ENCODE peak calls at places on chromosomes 1 and 21, in ten cellular contexts. One of them, this sample, is unnamed.
A peak's percentile ranks its signal among the peaks of the same experiment; 100 is the strongest.

GRCh38 chr1:207993477-207994445 is 82.8 kb upstream of the CD34 start:
- DNase-seq in PC-3: peak; percentile 37
- DNase-seq in H9: peak; percentile 64
- DNase-seq in GM23248: peak; percentile 40
- DNase-seq in MM.1S: peak; percentile 32
- DNase-seq in mesenchymal stem cell: peak; percentile 5
- DNase-seq in K562: peak; percentile 59
- DNase-seq in astrocyte: no peak
- DNase-seq in fibroblast of lung: no peak
- DNase-seq in H1: peak; percentile 70
- DNase-seq in this sample: peak; percentile 72

GRCh38 chr1:159983681-159984080 is 29.6 kb upstream of the SLAMF9 start:
- DNase-seq in PC-3: no peak
- DNase-seq in H9: no peak
- DNase-seq in GM23248: no peak
- DNase-seq in MM.1S: no peak
- DNase-seq in mesenchymal stem cell: no peak
- DNase-seq in K562: no peak
- DNase-seq in astrocyte: no peak
- DNase-seq in fibroblast of lung: no peak
- DNase-seq in H1: peak; percentile 35
- DNase-seq in this sample: no peak

GRCh38 chr1:201006450-201006849 is 17.1 kb downstream of the KIF21B start:
- DNase-seq in PC-3: no peak
- DNase-seq in H9: no peak
- DNase-seq in GM23248: no peak
- DNase-seq in MM.1S: no peak
- DNase-seq in mesenchymal stem cell: peak; percentile 45
- DNase-seq in K562: peak; percentile 57
- DNase-seq in astrocyte: no peak
- DNase-seq in fibroblast of lung: no peak
- DNase-seq in H1: no peak
- DNase-seq in this sample: no peak

GRCh38 chr1:155182052-155182550 is 8.5 kb downstream of the TRIM46 start:
- DNase-seq in PC-3: no peak
- DNase-seq in H9: no peak
- DNase-seq in GM23248: no peak
- DNase-seq in MM.1S: no peak
- DNase-seq in mesenchymal stem cell: no peak
- DNase-seq in K562: no peak
- DNase-seq in astrocyte: no peak
- DNase-seq in fibroblast of lung: no peak
- DNase-seq in H1: no peak
- DNase-seq in this sample: peak; percentile 86

GRCh38 chr1:67489643-67490042 is 59.4 kb upstream of the SERBP1 start:
- DNase-seq in PC-3: peak; percentile 42
- DNase-seq in H9: no peak
- DNase-seq in GM23248: peak; percentile 7
- DNase-seq in MM.1S: no peak
- DNase-seq in mesenchymal stem cell: no peak
- DNase-seq in K562: no peak
- DNase-seq in astrocyte: peak; percentile 14
- DNase-seq in fibroblast of lung: peak; percentile 36
- DNase-seq in H1: no peak
- DNase-seq in this sample: peak; percentile 60

GRCh38 chr1:150575072-150575489 is 4.3 kb downstream of the MCL1 start:
- DNase-seq in PC-3: no peak
- DNase-seq in H9: no peak
- DNase-seq in GM23248: peak; percentile 29
- DNase-seq in MM.1S: no peak
- DNase-seq in mesenchymal stem cell: peak; percentile 56
- DNase-seq in K562: no peak
- DNase-seq in astrocyte: no peak
- DNase-seq in fibroblast of lung: no peak
- DNase-seq in H1: no peak
- DNase-seq in this sample: no peak

GRCh38 chr1:76073471-76073870 is 1.1 kb upstream of the ST6GALNAC3 start:
- DNase-seq in PC-3: no peak
- DNase-seq in H9: no peak
- DNase-seq in GM23248: peak; percentile 81
- DNase-seq in MM.1S: no peak
- DNase-seq in mesenchymal stem cell: peak; percentile 94
- DNase-seq in K562: no peak
- DNase-seq in astrocyte: peak; percentile 87
- DNase-seq in fibroblast of lung: peak; percentile 90
- DNase-seq in H1: no peak
- DNase-seq in this sample: peak; percentile 67

GRCh38 chr1:219317762-219318353 is 144.2 kb downstream of the LYPLAL1 start:
- DNase-seq in PC-3: peak; percentile 82
- DNase-seq in H9: peak; percentile 60
- DNase-seq in GM23248: no peak
- DNase-seq in MM.1S: no peak
- DNase-seq in mesenchymal stem cell: peak; percentile 42
- DNase-seq in K562: no peak
- DNase-seq in astrocyte: no peak
- DNase-seq in fibroblast of lung: peak; percentile 42
- DNase-seq in H1: no peak
- DNase-seq in this sample: no peak

GRCh38 chr21:24895885-24896734 is 711.2 kb downstream of the MRPL39 start:
- DNase-seq in PC-3: peak; percentile 58
- DNase-seq in H9: no peak
- DNase-seq in GM23248: peak; percentile 5
- DNase-seq in MM.1S: peak; percentile 52
- DNase-seq in mesenchymal stem cell: no peak
- DNase-seq in K562: no peak
- DNase-seq in astrocyte: peak; percentile 37
- DNase-seq in fibroblast of lung: peak; percentile 42
- DNase-seq in H1: peak; percentile 48
- DNase-seq in this sample: no peak
- H2AFZ ChIP-seq in PC-3: no peak overlapping the region
- H2AFZ ChIP-seq in H9: no peak overlapping the region
- H2AFZ ChIP-seq in GM23248: no peak overlapping the region
- H2AFZ ChIP-seq in MM.1S: no peak overlapping the region
- H2AFZ ChIP-seq in mesenchymal stem cell: no peak overlapping the region
- H2AFZ ChIP-seq in K562: no peak overlapping the region
- H2AFZ ChIP-seq in astrocyte: peak overlapping the region; percentile 62
- H2AFZ ChIP-seq in fibroblast of lung: peak overlapping the region; percentile 30
- H2AFZ ChIP-seq in H1: peak overlapping the region; percentile 93
- H2AFZ ChIP-seq in this sample: no peak overlapping the region

DNA sequence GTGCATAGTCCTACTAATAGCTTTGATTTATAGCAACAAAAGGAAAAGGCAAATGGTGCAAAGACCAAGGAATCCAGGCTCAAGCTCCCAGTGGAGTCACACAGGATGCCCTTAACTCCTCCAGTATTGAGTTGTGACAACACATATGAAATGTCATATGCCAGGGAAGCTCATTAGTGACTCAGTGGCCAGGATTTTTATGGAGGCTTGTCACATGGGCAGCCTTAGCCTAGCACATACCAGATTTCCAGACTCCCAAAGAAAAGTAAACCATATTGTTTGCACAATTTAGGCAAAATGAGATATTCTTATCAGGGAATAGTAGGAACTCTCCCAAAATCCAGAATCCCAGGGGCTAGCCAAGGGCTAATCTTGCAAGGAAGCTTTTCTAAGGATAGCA is 129.2 kb downstream of the MAGI3 start:
- DNase-seq in PC-3: peak; percentile 52
- DNase-seq in H9: no peak
- DNase-seq in GM23248: peak; percentile 69
- DNase-seq in MM.1S: no peak
- DNase-seq in mesenchymal stem cell: peak; percentile 38
- DNase-seq in K562: no peak
- DNase-seq in astrocyte: peak; percentile 53
- DNase-seq in fibroblast of lung: peak; percentile 66
- DNase-seq in H1: no peak
- DNase-seq in this sample: no peak
- H3K4me1 ChIP-seq in PC-3: peaks cover 26% of the 10 kb centered on the region
- H3K4me1 ChIP-seq in H9: no peaks in the 10 kb centered on the region
- H3K4me1 ChIP-seq in GM23248: peaks cover 10% of the 10 kb centered on the region
- H3K4me1 ChIP-seq in MM.1S: no peaks in the 10 kb centered on the region
- H3K4me1 ChIP-seq in mesenchymal stem cell: peaks cover 1% of the 10 kb centered on the region
- H3K4me1 ChIP-seq in K562: no peaks in the 10 kb centered on the region
- H3K4me1 ChIP-seq in astrocyte: peaks cover 11% of the 10 kb centered on the region
- H3K4me1 ChIP-seq in fibroblast of lung: peaks cover 6% of the 10 kb centered on the region
- H3K4me1 ChIP-seq in H1: no peaks in the 10 kb centered on the region
- H3K4me1 ChIP-seq in this sample: peaks cover 12% of the 10 kb centered on the region

GRCh38 chr1:202561240-202561639 is 149.0 kb downstream of the SYT2 start:
- DNase-seq in PC-3: no peak
- DNase-seq in H9: no peak
- DNase-seq in GM23248: no peak
- DNase-seq in MM.1S: peak; percentile 49
- DNase-seq in mesenchymal stem cell: no peak
- DNase-seq in K562: no peak
- DNase-seq in astrocyte: no peak
- DNase-seq in fibroblast of lung: no peak
- DNase-seq in H1: no peak
- DNase-seq in this sample: no peak
- H2AFZ ChIP-seq in PC-3: no peak overlapping the region
- H2AFZ ChIP-seq in H9: no peak overlapping the region
- H2AFZ ChIP-seq in GM23248: no peak overlapping the region
- H2AFZ ChIP-seq in MM.1S: no peak overlapping the region
- H2AFZ ChIP-seq in mesenchymal stem cell: no peak overlapping the region
- H2AFZ ChIP-seq in K562: no peak overlapping the region
- H2AFZ ChIP-seq in astrocyte: no peak overlapping the region
- H2AFZ ChIP-seq in fibroblast of lung: no peak overlapping the region
- H2AFZ ChIP-seq in H1: no peak overlapping the region
- H2AFZ ChIP-seq in this sample: no peak overlapping the region

GRCh38 chr1:182383934-182384333 is 7.7 kb downstream of the GLUL start:
- DNase-seq in PC-3: no peak
- DNase-seq in H9: no peak
- DNase-seq in GM23248: no peak
- DNase-seq in MM.1S: no peak
- DNase-seq in mesenchymal stem cell: no peak
- DNase-seq in K562: no peak
- DNase-seq in astrocyte: no peak
- DNase-seq in fibroblast of lung: no peak
- DNase-seq in H1: no peak
- DNase-seq in this sample: no peak
- H3K4me1 ChIP-seq in PC-3: peaks cover 2% of the 10 kb centered on the region
- H3K4me1 ChIP-seq in H9: no peaks in the 10 kb centered on the region
- H3K4me1 ChIP-seq in GM23248: peaks cover 5% of the 10 kb centered on the region
- H3K4me1 ChIP-seq in MM.1S: no peaks in the 10 kb centered on the region
- H3K4me1 ChIP-seq in mesenchymal stem cell: peaks cover 2% of the 10 kb centered on the region
- H3K4me1 ChIP-seq in K562: peaks cover 20% of the 10 kb centered on the region
- H3K4me1 ChIP-seq in astrocyte: no peaks in the 10 kb centered on the region
- H3K4me1 ChIP-seq in fibroblast of lung: no peaks in the 10 kb centered on the region
- H3K4me1 ChIP-seq in H1: no peaks in the 10 kb centered on the region
- H3K4me1 ChIP-seq in this sample: no peaks in the 10 kb centered on the region

GRCh38 chr1:38775175-38775845 is 84.3 kb downstream of the RRAGC start:
- DNase-seq in PC-3: no peak
- DNase-seq in H9: no peak
- DNase-seq in GM23248: no peak
- DNase-seq in MM.1S: no peak
- DNase-seq in mesenchymal stem cell: no peak
- DNase-seq in K562: no peak
- DNase-seq in astrocyte: no peak
- DNase-seq in fibroblast of lung: no peak
- DNase-seq in H1: no peak
- DNase-seq in this sample: no peak

GRCh38 chr1:38776466-38776865 is 83.1 kb downstream of the RRAGC start:
- DNase-seq in PC-3: no peak
- DNase-seq in H9: no peak
- DNase-seq in GM23248: no peak
- DNase-seq in MM.1S: no peak
- DNase-seq in mesenchymal stem cell: no peak
- DNase-seq in K562: no peak
- DNase-seq in astrocyte: no peak
- DNase-seq in fibroblast of lung: no peak
- DNase-seq in H1: no peak
- DNase-seq in this sample: no peak

GRCh38 chr1:38772953-38773352 is 86.6 kb downstream of the RRAGC start:
- DNase-seq in PC-3: no peak
- DNase-seq in H9: no peak
- DNase-seq in GM23248: no peak
- DNase-seq in MM.1S: no peak
- DNase-seq in mesenchymal stem cell: no peak
- DNase-seq in K562: no peak
- DNase-seq in astrocyte: no peak
- DNase-seq in fibroblast of lung: no peak
- DNase-seq in H1: no peak
- DNase-seq in this sample: no peak

GRCh38 chr1:38773483-38773882 is 86.1 kb downstream of the RRAGC start:
- DNase-seq in PC-3: no peak
- DNase-seq in H9: no peak
- DNase-seq in GM23248: no peak
- DNase-seq in MM.1S: no peak
- DNase-seq in mesenchymal stem cell: no peak
- DNase-seq in K562: peak; percentile 37
- DNase-seq in astrocyte: no peak
- DNase-seq in fibroblast of lung: no peak
- DNase-seq in H1: no peak
- DNase-seq in this sample: no peak

DNA sequence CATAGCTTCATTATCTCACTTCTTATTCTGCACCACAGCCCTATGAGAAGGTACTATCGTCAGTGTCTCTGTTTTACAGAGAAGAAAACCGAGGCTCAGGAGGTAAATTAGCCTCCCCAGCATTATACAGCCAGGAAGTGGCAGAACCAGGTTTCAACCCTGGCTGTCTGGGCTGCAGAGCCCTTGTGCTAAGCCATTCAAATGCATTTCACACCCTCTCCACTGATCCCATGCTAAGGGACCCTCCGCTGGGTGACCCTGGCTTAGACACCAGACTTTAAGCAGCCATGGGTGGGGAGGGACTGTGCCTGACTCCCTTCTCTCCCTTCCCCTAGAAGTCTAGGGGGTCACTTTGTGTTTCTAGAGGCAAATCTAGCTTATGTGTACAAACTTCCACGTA is 87.5 kb downstream of the RRAGC start:
- DNase-seq in PC-3: no peak
- DNase-seq in H9: no peak
- DNase-seq in GM23248: no peak
- DNase-seq in MM.1S: no peak
- DNase-seq in mesenchymal stem cell: no peak
- DNase-seq in K562: no peak
- DNase-seq in astrocyte: no peak
- DNase-seq in fibroblast of lung: no peak
- DNase-seq in H1: no peak
- DNase-seq in this sample: no peak
- H2AFZ ChIP-seq in PC-3: no peak overlapping the region
- H2AFZ ChIP-seq in H9: no peak overlapping the region
- H2AFZ ChIP-seq in GM23248: no peak overlapping the region
- H2AFZ ChIP-seq in MM.1S: no peak overlapping the region
- H2AFZ ChIP-seq in mesenchymal stem cell: no peak overlapping the region
- H2AFZ ChIP-seq in K562: peak overlapping the region; percentile 52
- H2AFZ ChIP-seq in astrocyte: no peak overlapping the region
- H2AFZ ChIP-seq in fibroblast of lung: no peak overlapping the region
- H2AFZ ChIP-seq in H1: no peak overlapping the region
- H2AFZ ChIP-seq in this sample: no peak overlapping the region

DNA sequence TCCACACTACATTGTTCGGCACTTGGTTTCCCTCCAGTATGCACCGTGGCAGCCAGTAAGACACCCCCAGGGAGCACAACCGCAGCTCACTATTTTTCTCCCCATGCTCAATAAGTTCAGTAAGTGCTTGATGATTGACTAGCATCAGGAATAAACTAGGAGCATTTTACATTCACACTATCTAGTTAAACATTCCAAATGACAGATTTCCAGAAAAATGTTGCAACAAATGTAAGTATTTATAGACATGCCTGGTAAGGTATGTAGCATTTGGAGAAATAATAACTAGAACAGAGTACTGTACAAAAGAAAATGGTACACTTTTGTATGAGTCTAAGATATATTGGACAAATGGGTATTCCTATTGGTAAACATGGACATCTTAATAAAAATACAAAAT is 92.9 kb downstream of the SLC45A1 start:
- DNase-seq in PC-3: no peak
- DNase-seq in H9: no peak
- DNase-seq in GM23248: peak; percentile 32
- DNase-seq in MM.1S: no peak
- DNase-seq in mesenchymal stem cell: no peak
- DNase-seq in K562: no peak
- DNase-seq in astrocyte: no peak
- DNase-seq in fibroblast of lung: no peak
- DNase-seq in H1: no peak
- DNase-seq in this sample: no peak
- H3K4me1 ChIP-seq in PC-3: peaks cover 53% of the 10 kb centered on the region
- H3K4me1 ChIP-seq in H9: peaks cover 9% of the 10 kb centered on the region
- H3K4me1 ChIP-seq in GM23248: peaks cover 61% of the 10 kb centered on the region
- H3K4me1 ChIP-seq in MM.1S: no peaks in the 10 kb centered on the region
- H3K4me1 ChIP-seq in mesenchymal stem cell: peaks cover 23% of the 10 kb centered on the region
- H3K4me1 ChIP-seq in K562: peaks cover 3% of the 10 kb centered on the region
- H3K4me1 ChIP-seq in astrocyte: peaks cover 45% of the 10 kb centered on the region
- H3K4me1 ChIP-seq in fibroblast of lung: peaks cover 53% of the 10 kb centered on the region
- H3K4me1 ChIP-seq in H1: peaks cover 31% of the 10 kb centered on the region
- H3K4me1 ChIP-seq in this sample: peaks cover 62% of the 10 kb centered on the region